ENCODE peak calls at places on chromosomes 7 and 10, in five cellular contexts. R is KBM-7, Q is NCI-H2107, V is left ventricle myocardium superior, S is KG1. A is an unnamed sample.

GRCh38 chr10:13001041-13001886 is at the start of gene CCDC3:
- DNase-seq in S (no peak), V (peak), Q (no peak), R (peak), A (no peak)

GRCh38 chr7:54728411-54728810 is 30.6 kb downstream of the SEC61G start:
- DNase-seq in Q (no peak), V (no peak), S (no peak), R (no peak), A (no peak)

GRCh38 chr7:45482451-45482850 is 91.7 kb upstream of the ADCY1 start:
- DNase-seq in V (no peak), R (no peak), Q (no peak), S (no peak), A (no peak)

GRCh38 chr10:30751678-30752331 is 122.3 kb upstream of the LYZL2 start:
- DNase-seq in Q (no peak), S (peak), R (no peak), V (peak), A (no peak)

GRCh38 chr7:133436014-133436428 is 183.1 kb downstream of the EXOC4 start:
- DNase-seq in V (peak), R (no peak), Q (no peak), S (no peak), A (no peak)

GRCh38 chr10:129581836-129582235 is 114.8 kb downstream of the MGMT start:
- DNase-seq in V (no peak), R (no peak), Q (no peak), S (no peak), A (no peak)

GRCh38 chr7:143444785-143445184 is 1.5 kb downstream of the TAS2R60 start:
- DNase-seq in R (no peak), V (no peak), S (no peak), Q (no peak), A (no peak)

GRCh38 chr7:38185395-38185920 is 7.4 kb downstream of the STARD3NL start:
- DNase-seq in V (no peak), Q (no peak), R (no peak), S (no peak), A (no peak)

GRCh38 chr7:98459529-98459928 is 58.6 kb upstream of the BAIAP2L1 start:
- DNase-seq in V (no peak), R (no peak), Q (no peak), S (no peak), A (no peak)

GRCh38 chr7:35727571-35727970 is 32.6 kb upstream of the HERPUD2 start:
- DNase-seq in S (no peak), Q (no peak), V (no peak), R (peak), A (no peak)

GRCh38 chr7:152351168-152351567 is 84.6 kb downstream of the KMT2C start:
- DNase-seq in V (no peak), S (no peak), R (no peak), Q (no peak), A (no peak)

GRCh38 chr10:89352802-89353201 is 25.0 kb downstream of the IFIT3 start:
- DNase-seq in V (no peak), Q (no peak), R (no peak), S (no peak), A (no peak)

GRCh38 chr7:82275342-82275741 is 168.2 kb downstream of the CACNA2D1 start:
- DNase-seq in R (no peak), V (no peak), S (no peak), Q (no peak), A (no peak)

GRCh38 chr10:131044379-131044778 is 267.1 kb downstream of the TCERG1L start:
- DNase-seq in Q (no peak), V (no peak), R (no peak), S (no peak), A (no peak)